ENCODE peak calls at places on chromosomes 11 and 22, in five cellular contexts. S is lung, I is neural crest cell, Z is A549, U is activated B cell treated with CpG ODN at 0.5 μM for 24 hours. D is an unnamed sample.
A peak's percentile ranks its signal among the peaks of the same experiment; 100 is the strongest.

GRCh38 chr22:37334859-37335818 is 52.8 kb downstream of the CYTH4 start:
- DNase-seq in S (no peak), I (no peak), Z (no peak), U (no peak), D (no peak)

GRCh38 chr22:39612811-39613548 is 42.4 kb downstream of the CACNA1I start:
- DNase-seq in S (no peak), I (no peak), Z (no peak), U (no peak), D (no peak)

GRCh38 chr22:42185915-42186439 is 55.4 kb upstream of the CYP2D6 start:
- DNase-seq in S (no peak), I (no peak), Z (no peak), U (no peak), D (no peak)

GRCh38 chr11:63763506-63764200 is 4.9 kb downstream of the ZFTA start:
- DNase-seq in S (no peak), I (peak; percentile 13), Z (no peak), U (no peak), D (no peak)

GRCh38 chr22:47307812-47308211 is 545.4 kb downstream of the TBC1D22A start:
- DNase-seq in S (no peak), I (no peak), Z (no peak), U (no peak), D (no peak)

GRCh38 chr11:72217856-72218745 is 1.5 kb downstream of the FOLR2 start:
- DNase-seq in S (peak; percentile 22), I (no peak), Z (no peak), U (no peak), D (no peak)

GRCh38 chr11:27509953-27510352 is 3.4 kb upstream of the LIN7C start:
- DNase-seq in S (no peak), I (no peak), Z (no peak), U (no peak), D (no peak)

GRCh38 chr11:111937859-111938258 is 716 bp downstream of the DIXDC1 start:
- DNase-seq in S (no peak), I (no peak), Z (no peak), U (no peak), D (no peak)

GRCh38 chr22:19607198-19608113 is 83.2 kb upstream of the CLDN5 start:
- DNase-seq in S (peak; percentile 75), I (no peak), Z (no peak), U (no peak), D (no peak)

GRCh38 chr11:68978931-68979591 is 1.7 kb downstream of the MRGPRD start:
- DNase-seq in S (no peak), I (no peak), Z (no peak), U (no peak), D (no peak)

GRCh38 chr11:73152861-73153483 is 10.9 kb upstream of the FCHSD2 start:
- DNase-seq in S (no peak), I (no peak), Z (no peak), U (peak; percentile 68), D (no peak)

GRCh38 chr11:77299528-77299993 is 1.9 kb downstream of the GDPD4 start:
- DNase-seq in S (no peak), I (no peak), Z (peak; percentile 56), U (no peak), D (no peak)

GRCh38 chr22:21098099-21098671 is 52.4 kb downstream of the LRRC74B start:
- DNase-seq in S (peak; percentile 11), I (no peak), Z (no peak), U (no peak), D (no peak)
- TF ChIP-seq CTCF in S (no peak), I (no peak), Z (no peak), U (no peak), D (no peak)

GRCh38 chr11:93689166-93689734 is 27.8 kb downstream of the CEP295 start:
- DNase-seq in S (no peak), I (no peak), Z (no peak), U (no peak), D (no peak)

GRCh38 chr11:93694586-93694985 is 33.1 kb downstream of the CEP295 start:
- DNase-seq in S (no peak), I (no peak), Z (no peak), U (no peak), D (no peak)

DNA sequence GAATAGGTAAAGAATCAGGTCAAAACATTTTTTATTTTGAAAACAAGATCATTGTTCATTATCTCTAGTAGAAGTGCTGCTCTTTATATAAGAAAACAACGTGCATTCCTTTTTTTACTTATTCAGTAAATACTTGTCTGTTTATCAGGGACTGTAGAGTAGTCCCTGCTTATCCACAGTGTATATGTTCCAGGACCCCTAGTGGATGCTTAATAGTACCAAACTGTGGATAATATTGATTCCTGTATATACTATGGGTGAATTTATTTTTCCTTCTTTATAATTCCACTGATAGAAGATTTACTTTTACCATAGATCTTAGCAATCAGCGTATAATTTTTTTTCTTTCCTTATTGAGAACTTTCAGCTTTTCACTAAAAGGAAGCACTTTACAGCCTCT is 32.6 kb downstream of the CEP295 start:
- DNase-seq in S (no peak), I (no peak), Z (no peak), U (no peak), D (no peak)
- TF ChIP-seq CTCF in S (no peak), I (peak; percentile 42), Z (peak; percentile 5), U (no peak), D (no peak)

GRCh38 chr22:30178180-30179126 is 68.1 kb downstream of the LIF start:
- DNase-seq in S (no peak), I (no peak), Z (no peak), U (no peak), D (no peak)
- TF ChIP-seq CTCF in S (no peak), I (no peak), Z (no peak), U (no peak), D (no peak)

DNA sequence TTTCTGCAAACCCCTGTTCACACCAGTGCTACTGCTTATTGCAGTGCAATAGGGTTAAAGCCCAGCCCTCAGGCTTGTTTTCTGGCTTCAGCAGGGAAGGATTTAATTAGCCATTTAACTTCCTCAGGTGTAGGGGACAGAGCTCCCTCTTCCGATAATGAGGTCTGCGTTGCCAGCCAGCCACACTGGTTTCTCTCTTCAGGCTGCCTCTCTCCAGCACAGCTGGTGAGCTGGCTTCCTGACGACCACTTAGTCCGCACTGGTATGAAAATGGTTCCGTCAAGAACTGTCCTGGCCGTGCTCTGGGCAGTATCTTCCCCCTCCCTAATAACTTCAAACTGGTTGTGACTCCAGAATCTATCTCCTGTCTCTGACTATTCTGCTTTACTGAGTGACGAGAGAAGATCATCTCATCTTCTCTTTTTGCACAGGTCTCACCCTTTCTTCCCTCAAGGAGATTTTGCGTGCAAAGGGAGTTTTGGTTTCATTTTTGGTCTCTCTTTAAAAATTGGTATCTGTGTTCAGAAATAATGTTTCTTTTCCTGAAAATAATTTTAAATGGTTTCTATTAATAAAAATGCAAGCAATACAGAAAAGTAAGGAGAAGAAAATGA is 49.2 kb downstream of the CNTN5 start:
- DNase-seq in S (no peak), I (no peak), Z (no peak), U (no peak), D (no peak)
- TF ChIP-seq CTCF in S (no peak), I (no peak), Z (no peak), U (no peak), D (no peak)

GRCh38 chr11:118883368-118884071 is at the start of gene CXCR5:
- DNase-seq in S (no peak), I (no peak), Z (no peak), U (peak; percentile 69), D (no peak)
- TF ChIP-seq CTCF in S (no peak), I (no peak), Z (no peak), U (no peak), D (no peak)

DNA sequence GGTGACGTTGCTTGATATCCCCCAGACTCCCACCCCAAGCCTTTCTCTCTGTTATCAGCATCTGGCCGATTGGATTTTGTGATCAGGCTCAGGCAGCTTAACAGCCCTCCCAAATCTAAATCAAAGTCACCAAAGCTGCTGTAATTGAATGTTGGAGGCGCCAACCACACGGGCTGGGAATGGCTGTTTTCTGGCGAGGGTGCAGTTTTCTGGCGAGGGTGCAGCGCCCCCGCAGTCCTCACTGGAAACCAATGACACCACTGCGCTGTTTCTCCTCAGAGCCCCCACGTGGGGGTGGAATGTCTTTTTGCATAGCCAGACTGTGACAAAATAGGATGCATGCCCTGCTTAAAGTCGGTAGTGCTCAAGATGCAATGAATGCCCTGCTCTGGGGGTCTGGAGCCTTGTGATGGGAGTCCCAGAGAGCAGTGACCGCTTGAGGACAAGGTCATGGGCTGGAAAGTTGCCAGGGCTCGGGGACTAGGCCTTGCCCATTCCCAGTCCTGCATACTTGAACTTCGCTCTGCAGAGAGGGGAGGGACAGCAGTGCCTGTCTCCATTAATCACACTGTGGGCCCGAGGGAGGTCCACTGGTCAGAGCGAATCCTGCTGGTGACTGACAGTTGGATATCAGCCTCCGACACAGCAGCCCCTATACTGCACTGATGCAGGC is 105.3 kb downstream of the MORC2 start:
- DNase-seq in S (no peak), I (peak; percentile 0), Z (no peak), U (peak; percentile 11), D (no peak)
- TF ChIP-seq CTCF in S (no peak), I (no peak), Z (no peak), U (no peak), D (no peak)